ENCODE peak calls at places on chromosomes 6 and 20, in six cellular contexts. C is IMR-90, U is NCI-H146, E is H9, I is AML-193, T is B cell. Z is an unnamed sample.

GRCh38 chr6:139886396-139886795 is 511.9 kb upstream of the CITED2 start:
- DNase-seq in C (no peak), U (no peak), E (no peak), I (no peak), T (no peak), Z (no peak)

GRCh38 chr6:131787955-131788712 is 19.7 kb upstream of the ENPP1 start:
- DNase-seq in C (peak), U (peak), E (no peak), I (no peak), T (no peak), Z (no peak)

GRCh38 chr20:62165762-62166399 is 16.9 kb upstream of the MTG2 start:
- DNase-seq in C (no peak), U (no peak), E (no peak), I (no peak), T (no peak), Z (no peak)

GRCh38 chr20:31764641-31765305 is 25.7 kb downstream of the TPX2 start:
- DNase-seq in C (peak), U (no peak), E (no peak), I (no peak), T (no peak), Z (no peak)

GRCh38 chr6:170480045-170480714 is 72.9 kb downstream of the PSMB1 start:
- DNase-seq in C (peak), U (peak), E (peak), I (no peak), T (no peak), Z (no peak)

GRCh38 chr6:148430897-148431296 is 88.3 kb downstream of the SASH1 start:
- DNase-seq in C (no peak), U (peak), E (no peak), I (no peak), T (no peak), Z (no peak)

GRCh38 chr20:20233041-20233514 is 134.8 kb upstream of the INSM1 start:
- DNase-seq in C (no peak), U (peak), E (no peak), I (no peak), T (no peak), Z (no peak)

GRCh38 chr6:18446771-18447170 is 59.6 kb downstream of the RNF144B start:
- DNase-seq in C (no peak), U (no peak), E (no peak), I (no peak), T (no peak), Z (no peak)

GRCh38 chr6:110682460-110682853 is 132.8 kb downstream of the CDK19 start:
- DNase-seq in C (peak), U (peak), E (peak), I (peak), T (peak), Z (no peak)

GRCh38 chr20:62501801-62502495 is 26.2 kb upstream of the GATA5 start:
- DNase-seq in C (peak), U (no peak), E (no peak), I (no peak), T (no peak), Z (no peak)

GRCh38 chr20:41664584-41664983 is 46.4 kb upstream of the CHD6 start:
- DNase-seq in C (peak), U (no peak), E (no peak), I (peak), T (peak), Z (no peak)

GRCh38 chr6:169250660-169251059 is 3.0 kb downstream of the THBS2 start:
- DNase-seq in C (peak), U (peak), E (peak), I (no peak), T (no peak), Z (no peak)

GRCh38 chr6:166770216-166771116 is 143.4 kb upstream of the RPS6KA2 start:
- DNase-seq in C (peak), U (no peak), E (no peak), I (no peak), T (no peak), Z (no peak)

GRCh38 chr6:106508836-106509235 is 120.5 kb downstream of the RTN4IP1 start:
- DNase-seq in C (peak), U (no peak), E (no peak), I (peak), T (no peak), Z (no peak)

GRCh38 chr6:35831257-35832007 is 26.3 kb downstream of the LHFPL5 start:
- DNase-seq in C (no peak), U (no peak), E (no peak), I (no peak), T (no peak), Z (no peak)

GRCh38 chr6:150632785-150633465 is 33.2 kb downstream of the PLEKHG1 start:
- DNase-seq in C (no peak), U (no peak), E (no peak), I (no peak), T (peak), Z (no peak)

GRCh38 chr6:56772737-56773184 is 130.1 kb upstream of the DST start:
- DNase-seq in C (peak), U (no peak), E (peak), I (no peak), T (no peak), Z (peak)